ENCODE peak calls at places on chromosomes 7 and 10, in seven cellular contexts. R is prostate gland; M is mammary epithelial cell; W is CD8-positive, alpha-beta T cell; I is kidney; J is gastrocnemius medialis; L is GM12878. O is an unnamed sample. For H3K4me1 and H3K36me3, the result is how much of the 10 kb centered on the place peaks cover.

GRCh38 chr7:101804642-101805401 is 12.6 kb upstream of the CUX1 start:
- DNase-seq in R (no peak), W (no peak), L (no peak), J (no peak), I (no peak), M (peak), O (no peak)

GRCh38 chr10:17273403-17273802 is 45.4 kb downstream of the VIM start:
- DNase-seq in L (no peak), J (no peak), M (peak), R (no peak), W (no peak), I (no peak), O (no peak)

GRCh38 chr7:144513332-144513731 is 109.8 kb upstream of the NOBOX start:
- DNase-seq in R (no peak), I (no peak), J (no peak), L (peak), W (no peak), M (no peak), O (no peak)

GRCh38 chr7:130441408-130441854 is 615 bp upstream of the CEP41 start:
- DNase-seq in M (peak), L (no peak), J (no peak), R (peak), I (no peak), W (no peak), O (no peak)

GRCh38 chr10:87544750-87545149 is 40.1 kb downstream of the MINPP1 start:
- DNase-seq in I (no peak), R (no peak), L (no peak), M (no peak), W (no peak), J (no peak), O (no peak)

GRCh38 chr10:99280472-99280871 is 44.8 kb upstream of the HPSE2 start:
- DNase-seq in R (no peak), M (peak), W (no peak), J (no peak), I (no peak), L (no peak), O (no peak)

GRCh38 chr10:78541528-78542470 is 508.1 kb downstream of the RPS24 start:
- DNase-seq in R (no peak), J (no peak), M (no peak), W (no peak), I (peak), L (no peak), O (no peak)

GRCh38 chr7:114156178-114156577 is 237.4 kb upstream of the PPP1R3A start:
- DNase-seq in L (no peak), M (no peak), R (no peak), J (no peak), I (no peak), W (no peak), O (no peak)

GRCh38 chr10:91156196-91156595 is 64.3 kb upstream of the PCGF5 start:
- DNase-seq in J (no peak), W (no peak), R (no peak), L (no peak), M (no peak), I (no peak), O (no peak)

GRCh38 chr10:34854147-34854601 is 39.1 kb upstream of the PARD3 start:
- DNase-seq in L (no peak), I (no peak), M (peak), W (no peak), R (peak), J (no peak), O (no peak)

GRCh38 chr10:119424591-119424975 is 117.9 kb downstream of the RGS10 start:
- DNase-seq in J (no peak), W (no peak), M (no peak), L (no peak), R (no peak), I (no peak), O (no peak)

GRCh38 chr10:16853201-16853600 is 36.0 kb upstream of the RSU1 start:
- DNase-seq in R (no peak), I (no peak), W (no peak), J (no peak), M (no peak), L (no peak), O (no peak)

GRCh38 chr7:117048114-117048853 is 95.0 kb downstream of the ST7 start:
- DNase-seq in J (no peak), L (no peak), I (no peak), W (no peak), M (no peak), R (no peak), O (no peak)

GRCh38 chr10:58456180-58456579 is 56.5 kb upstream of the BICC1 start:
- DNase-seq in L (no peak), I (no peak), R (no peak), W (no peak), J (no peak), M (no peak), O (no peak)

GRCh38 chr10:4656576-4657194 is 169.3 kb upstream of the AKR1E2 start:
- DNase-seq in I (no peak), M (peak), J (peak), R (peak), L (no peak), W (peak), O (peak)

GRCh38 chr10:102435529-102436233 is 3.3 kb upstream of the CUEDC2 start:
- DNase-seq in L (no peak), I (no peak), R (no peak), J (no peak), W (no peak), M (no peak), O (no peak)

GRCh38 chr10:124701435-124701834 is 42.7 kb downstream of the FAM53B start:
- DNase-seq in W (no peak), L (no peak), R (no peak), I (peak), J (peak), M (no peak), O (peak)

GRCh38 chr10:128763588-128763987 is 637.4 kb upstream of the MKI67 start:
- DNase-seq in J (no peak), M (no peak), R (no peak), W (no peak), I (no peak), L (no peak), O (no peak)

GRCh38 chr10:131586958-131587357 is 275.4 kb upstream of the TCERG1L start:
- DNase-seq in L (no peak), W (no peak), M (no peak), R (no peak), J (no peak), I (no peak), O (no peak)

DNA sequence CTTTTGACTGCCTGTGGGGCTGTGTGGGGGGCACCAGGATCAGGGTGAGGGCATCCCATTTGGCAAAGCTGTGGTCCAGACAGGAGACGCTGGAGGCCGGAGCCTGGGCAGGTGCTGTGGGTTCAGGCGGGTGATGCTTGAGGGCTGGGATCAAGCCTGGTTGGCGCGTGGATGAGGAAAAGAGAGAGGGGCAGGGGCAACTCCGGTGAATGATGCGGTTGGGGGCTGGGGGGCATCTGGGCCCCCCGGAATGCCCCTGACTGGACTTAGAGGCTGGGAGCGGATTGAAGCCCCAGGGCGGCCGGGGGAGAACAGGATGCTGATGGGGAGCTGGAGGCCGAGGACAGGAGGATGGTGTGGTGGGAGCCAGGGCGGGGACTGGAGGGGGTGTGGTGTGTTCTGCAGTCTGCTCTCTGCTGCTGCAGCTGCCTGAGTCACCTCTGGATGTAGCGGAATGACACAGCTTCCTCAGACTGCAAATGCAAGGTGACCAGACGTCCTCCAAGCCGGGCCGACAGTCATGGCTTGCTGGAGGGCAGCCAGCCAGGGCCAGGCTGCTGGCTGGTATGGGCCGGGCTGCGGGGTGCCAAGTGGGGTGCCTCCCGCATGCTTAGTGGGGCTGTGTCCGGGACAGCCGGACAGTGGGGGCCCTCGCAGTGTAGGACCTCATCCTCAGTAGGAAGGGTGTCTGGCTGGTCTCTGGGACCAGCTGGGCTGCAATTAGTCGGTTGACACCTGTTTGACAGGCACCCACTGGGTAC is 3.2 kb downstream of the MAFK start:
- DNase-seq in I (peak), M (peak), L (no peak), W (no peak), R (no peak), J (peak), O (peak)
- H3K4me1 ChIP-seq in I (under half), M (under half), L (under half), W (under half), R (under half), J (half or more), O (half or more)

GRCh38 chr10:22016046-22016705 is 12.6 kb upstream of the DNAJC1 start:
- DNase-seq in I (no peak), J (no peak), W (no peak), L (no peak), R (no peak), M (peak), O (no peak)

GRCh38 chr10:22006379-22006884 is 2.9 kb upstream of the DNAJC1 start:
- DNase-seq in W (no peak), L (no peak), I (no peak), M (no peak), R (no peak), J (no peak), O (no peak)

GRCh38 chr10:22005763-22006162 is 2.2 kb upstream of the DNAJC1 start:
- DNase-seq in I (no peak), M (no peak), L (no peak), W (no peak), J (no peak), R (no peak), O (no peak)

DNA sequence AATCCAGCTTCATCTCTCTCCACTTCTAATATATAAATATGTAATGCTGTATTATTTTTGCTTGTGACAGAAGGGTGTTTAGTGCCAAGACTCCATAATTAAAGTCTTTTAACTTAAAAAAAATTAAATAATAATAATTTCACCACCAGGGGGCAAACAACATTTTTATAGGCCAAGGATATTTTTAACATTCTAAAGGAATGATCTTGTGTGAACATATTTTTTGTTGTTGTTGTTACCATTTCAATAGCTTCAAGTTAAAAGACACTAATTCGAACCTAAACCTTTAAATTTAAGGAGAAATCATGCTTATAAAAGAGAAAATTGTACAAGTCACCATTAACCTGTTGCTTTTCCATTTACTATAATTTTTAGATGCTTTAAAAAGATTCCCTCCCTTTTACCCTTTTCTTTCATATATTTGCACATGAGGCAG is 7.5 kb upstream of the DNAJC1 start:
- DNase-seq in W (no peak), M (no peak), R (no peak), J (no peak), L (no peak), I (no peak), O (no peak)
- TF ChIP-seq CTCF in W (peak), M (no peak), R (peak), J (no peak), L (no peak), I (peak), O (peak)

GRCh38 chr7:131471605-131472004 is 84.8 kb downstream of the PODXL start:
- DNase-seq in J (peak), L (no peak), R (no peak), M (no peak), W (no peak), I (no peak), O (no peak)

GRCh38 chr7:131462059-131462458 is 94.4 kb downstream of the PODXL start:
- DNase-seq in L (no peak), M (no peak), W (no peak), R (no peak), J (no peak), I (no peak), O (no peak)

GRCh38 chr7:131466735-131467365 is 89.6 kb downstream of the PODXL start:
- DNase-seq in I (no peak), M (no peak), J (no peak), R (no peak), L (no peak), W (no peak), O (no peak)

GRCh38 chr7:131467788-131468187 is 88.6 kb downstream of the PODXL start:
- DNase-seq in L (no peak), M (no peak), R (no peak), I (no peak), W (no peak), J (no peak), O (no peak)
- H3K36me3 ChIP-seq in L (under half), M (under half), R (under half), I (under half), W (under half), J (half or more), O (half or more)

GRCh38 chr10:97136744-97137143 is 49.0 kb downstream of the SLIT1 start:
- DNase-seq in J (no peak), L (no peak), I (peak), R (no peak), W (no peak), M (no peak), O (no peak)
- H3K4me1 ChIP-seq in J (under half), L (under half), I (under half), R (under half), W (under half), M (under half), O (under half)

DNA sequence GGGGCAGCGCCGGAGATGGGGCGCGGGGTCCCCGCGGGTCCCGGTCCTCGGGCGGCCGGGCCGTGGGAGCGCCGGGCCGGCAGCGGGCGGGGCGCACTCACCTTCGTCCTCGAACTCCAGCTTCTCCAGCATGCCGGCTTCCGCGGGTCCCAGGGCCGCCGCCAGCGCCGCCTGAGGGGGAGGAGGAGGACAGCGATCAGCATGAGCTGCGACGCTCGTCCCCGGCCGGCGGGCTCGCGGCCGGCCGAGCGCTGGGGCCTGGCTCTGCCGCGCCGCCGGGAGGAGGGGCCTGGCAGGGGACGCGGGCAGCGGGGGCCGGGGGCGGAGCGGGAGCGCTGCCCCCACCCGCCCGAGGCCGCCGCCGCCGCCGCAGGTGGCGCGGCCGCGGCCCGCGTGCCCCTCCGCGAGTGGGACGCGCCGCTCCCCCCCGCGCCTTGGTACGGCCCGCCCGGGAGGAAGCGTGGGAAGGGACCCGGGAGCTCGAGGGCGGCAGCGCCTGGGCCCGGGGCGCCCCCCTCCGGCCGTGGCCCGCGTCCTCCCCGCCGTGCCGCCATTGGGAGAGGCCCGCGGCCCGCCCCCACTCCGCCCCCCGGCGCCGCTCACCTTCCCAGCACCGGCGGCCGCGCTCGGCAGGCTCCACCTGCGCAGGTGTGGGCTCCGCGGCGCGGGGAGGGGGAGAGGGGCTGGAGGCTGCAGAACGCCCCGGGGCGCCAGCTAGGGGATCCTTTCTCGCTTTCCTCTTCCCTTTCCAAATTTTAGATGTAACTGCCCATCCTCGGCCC is 112.5 kb upstream of the RHEB start:
- DNase-seq in W (peak), J (peak), R (peak), L (peak), I (peak), M (peak), O (peak)
- TF ChIP-seq CTCF in W (no peak), J (no peak), R (peak), L (peak), I (peak), M (peak), O (peak)